ENCODE peak calls at places on chromosomes 11 and 22, in seven cellular contexts. B, J, D, F, P, N and U are unnamed samples.

GRCh38 chr11:66835762-66836405 is 7.4 kb upstream of the RCE1 start:
- DNase-seq in B (peak; percentile 87), J (no peak), D (no peak), F (no peak), P (no peak), N (no peak), U (peak; percentile 50)

GRCh38 chr11:2102883-2103213 is 36.3 kb downstream of the IGF2 start:
- DNase-seq in B (no peak), J (no peak), D (no peak), F (no peak), P (no peak), N (no peak), U (no peak)

GRCh38 chr11:72786305-72787261 is 7.3 kb downstream of the STARD10 start:
- DNase-seq in B (no peak), J (no peak), D (no peak), F (no peak), P (peak; percentile 90), N (no peak), U (no peak)

GRCh38 chr22:17853066-17853465 is 78.8 kb upstream of the BID start:
- DNase-seq in B (no peak), J (no peak), D (no peak), F (no peak), P (peak; percentile 75), N (no peak), U (peak; percentile 12)

GRCh38 chr11:121318848-121319834 is 26.6 kb downstream of the SC5D start:
- DNase-seq in B (peak; percentile 55), J (no peak), D (peak; percentile 84), F (peak; percentile 88), P (peak; percentile 65), N (peak; percentile 31), U (peak; percentile 14)

GRCh38 chr22:39244496-39245129 is at the start of gene PDGFB:
- DNase-seq in B (peak; percentile 35), J (no peak), D (no peak), F (peak; percentile 45), P (peak; percentile 24), N (no peak), U (no peak)

GRCh38 chr22:44582016-44582415 is 84.0 kb upstream of the RTL6 start:
- DNase-seq in B (no peak), J (no peak), D (no peak), F (no peak), P (no peak), N (no peak), U (no peak)

GRCh38 chr11:69450857-69451220 is 30.6 kb upstream of the LINC01488 start:
- DNase-seq in B (no peak), J (no peak), D (no peak), F (no peak), P (no peak), N (no peak), U (no peak)

GRCh38 chr11:35335226-35335625 is 84.1 kb downstream of the SLC1A2 start:
- DNase-seq in B (peak; percentile 21), J (no peak), D (no peak), F (no peak), P (no peak), N (no peak), U (no peak)

GRCh38 chr11:74460481-74461154 is 6.7 kb downstream of the KCNE3 start:
- DNase-seq in B (peak; percentile 79), J (no peak), D (peak; percentile 80), F (no peak), P (no peak), N (no peak), U (peak; percentile 80)

GRCh38 chr11:74255741-74256369 is 55.6 kb downstream of the P4HA3 start:
- DNase-seq in B (peak; percentile 63), J (no peak), D (peak; percentile 86), F (peak; percentile 62), P (peak; percentile 60), N (peak; percentile 44), U (peak; percentile 70)

GRCh38 chr11:114395776-114396175 is 4.5 kb downstream of the C11orf71 start:
- DNase-seq in B (no peak), J (no peak), D (no peak), F (no peak), P (no peak), N (no peak), U (peak; percentile 28)

GRCh38 chr22:47094861-47095330 is 332.4 kb downstream of the TBC1D22A start:
- DNase-seq in B (peak; percentile 75), J (no peak), D (no peak), F (no peak), P (no peak), N (no peak), U (no peak)

GRCh38 chr11:446886-447285 is 3.2 kb upstream of the PTDSS2 start:
- DNase-seq in B (no peak), J (no peak), D (no peak), F (no peak), P (peak; percentile 70), N (no peak), U (no peak)

GRCh38 chr11:9004310-9004945 is 627 bp upstream of the NRIP3 start:
- DNase-seq in B (no peak), J (no peak), D (no peak), F (peak; percentile 43), P (peak; percentile 76), N (peak; percentile 3), U (no peak)

GRCh38 chr11:121226415-121227263 is 65.9 kb upstream of the SC5D start:
- DNase-seq in B (no peak), J (no peak), D (no peak), F (no peak), P (no peak), N (no peak), U (no peak)

GRCh38 chr22:46057206-46057605 is 80.2 kb upstream of the WNT7B start:
- DNase-seq in B (no peak), J (no peak), D (peak; percentile 42), F (peak; percentile 55), P (no peak), N (no peak), U (no peak)

GRCh38 chr11:113675003-113675471 is 31.1 kb downstream of the TMPRSS5 start:
- DNase-seq in B (peak; percentile 91), J (no peak), D (no peak), F (no peak), P (no peak), N (no peak), U (no peak)

GRCh38 chr11:116887909-116888556 is 50.6 kb upstream of the APOA1 start:
- DNase-seq in B (peak; percentile 54), J (no peak), D (no peak), F (no peak), P (no peak), N (no peak), U (no peak)

GRCh38 chr11:60840711-60841430 is 1.0 kb upstream of the CCDC86 start:
- DNase-seq in B (peak; percentile 89), J (no peak), D (no peak), F (no peak), P (no peak), N (no peak), U (no peak)

GRCh38 chr11:22461626-22462025 is 123.4 kb downstream of the SLC17A6 start:
- DNase-seq in B (peak; percentile 78), J (no peak), D (no peak), F (no peak), P (no peak), N (no peak), U (no peak)

GRCh38 chr11:72625746-72626636 is 48.2 kb downstream of the PDE2A start:
- DNase-seq in B (peak; percentile 30), J (no peak), D (no peak), F (no peak), P (no peak), N (no peak), U (no peak)

GRCh38 chr11:119113716-119114115 is 6.6 kb downstream of the C2CD2L start:
- DNase-seq in B (no peak), J (no peak), D (no peak), F (no peak), P (no peak), N (no peak), U (no peak)

GRCh38 chr11:47229161-47229560 is 14.4 kb downstream of the DDB2 start:
- DNase-seq in B (no peak), J (no peak), D (no peak), F (no peak), P (no peak), N (no peak), U (no peak)

GRCh38 chr11:119095066-119095880 is 6.4 kb downstream of the DPAGT1 start:
- DNase-seq in B (peak; percentile 99), J (peak; percentile 98), D (peak; percentile 100), F (peak; percentile 100), P (peak; percentile 100), N (peak; percentile 97), U (peak; percentile 99)

GRCh38 chr11:118827118-118827517 is 36.2 kb upstream of the DDX6 start:
- DNase-seq in B (no peak), J (no peak), D (no peak), F (no peak), P (no peak), N (no peak), U (no peak)

GRCh38 chr11:119537641-119538253 is 114.8 kb upstream of the THY1 start:
- DNase-seq in B (no peak), J (no peak), D (no peak), F (no peak), P (no peak), N (no peak), U (no peak)

GRCh38 chr11:75200051-75200450 is 40.5 kb upstream of the TPBGL start:
- DNase-seq in B (no peak), J (no peak), D (no peak), F (no peak), P (no peak), N (no peak), U (no peak)

GRCh38 chr22:33476716-33477115 is 418.5 kb upstream of the SYN3 start:
- DNase-seq in B (no peak), J (no peak), D (no peak), F (no peak), P (no peak), N (no peak), U (no peak)

GRCh38 chr11:78202733-78203167 is 14.0 kb downstream of the USP35 start:
- DNase-seq in B (no peak), J (peak; percentile 52), D (peak; percentile 81), F (no peak), P (no peak), N (no peak), U (no peak)

GRCh38 chr22:19169947-19170318 is 8.6 kb downstream of the SLC25A1 start:
- DNase-seq in B (no peak), J (no peak), D (no peak), F (no peak), P (no peak), N (no peak), U (no peak)

GRCh38 chr11:61297341-61297740 is 2.2 kb upstream of the VWCE start:
- DNase-seq in B (peak; percentile 17), J (no peak), D (no peak), F (no peak), P (no peak), N (no peak), U (no peak)

GRCh38 chr22:32801436-32802290 is at the start of gene TIMP3:
- DNase-seq in B (peak; percentile 15), J (no peak), D (peak; percentile 42), F (peak; percentile 52), P (no peak), N (peak; percentile 67), U (peak; percentile 83)